ENCODE peak calls at places on chromosomes 6 and 20, in four cellular contexts. O is uterus, B is upper lobe of left lung, V is esophagus muscularis mucosa. U is an unnamed sample.

GRCh38 chr6:44177691-44178423 is 19.2 kb downstream of the CAPN11 start:
- DNase-seq in V (no peak), O (peak), B (peak), U (peak)

GRCh38 chr6:89042664-89043063 is 37.9 kb upstream of the PNRC1 start:
- DNase-seq in V (no peak), B (no peak), O (no peak), U (no peak)

GRCh38 chr20:642398-643174 is 10.4 kb downstream of the SRXN1 start:
- DNase-seq in O (no peak), B (no peak), V (no peak), U (no peak)

GRCh38 chr6:5287205-5287965 is 26.1 kb downstream of the FARS2 start:
- DNase-seq in O (no peak), V (no peak), B (no peak), U (no peak)

GRCh38 chr6:1481326-1481725 is 92.0 kb downstream of the FOXF2 start:
- DNase-seq in B (no peak), V (no peak), O (no peak), U (no peak)

GRCh38 chr20:37919389-37920040 is 16.6 kb downstream of the VSTM2L start:
- DNase-seq in V (no peak), O (no peak), B (no peak), U (no peak)

GRCh38 chr20:49928411-49929141 is 7.6 kb upstream of the RNF114 start:
- DNase-seq in B (peak), O (peak), V (peak), U (peak)

GRCh38 chr20:43507150-43508080 is at the start of gene L3MBTL1:
- DNase-seq in O (no peak), V (no peak), B (peak), U (peak)

GRCh38 chr6:128963561-128963960 is 80.6 kb downstream of the LAMA2 start:
- DNase-seq in V (no peak), B (no peak), O (no peak), U (no peak)

GRCh38 chr6:129981598-129981997 is 36.8 kb upstream of the L3MBTL3 start:
- DNase-seq in V (no peak), O (no peak), B (no peak), U (no peak)

GRCh38 chr6:10521104-10521808 is at the start of gene GCNT2:
- DNase-seq in B (peak), O (no peak), V (no peak), U (no peak)

GRCh38 chr6:14458669-14459266 is 341.2 kb downstream of the CD83 start:
- DNase-seq in O (no peak), B (no peak), V (no peak), U (no peak)

GRCh38 chr6:41536884-41537347 is 9.3 kb upstream of the FOXP4 start:
- DNase-seq in B (peak), O (no peak), V (no peak), U (no peak)

GRCh38 chr20:12262747-12263146 is 345.1 kb downstream of the BTBD3 start:
- DNase-seq in B (no peak), V (no peak), O (no peak), U (no peak)

GRCh38 chr20:3732327-3733118 is at the start of gene HSPA12B:
- DNase-seq in V (no peak), B (no peak), O (peak), U (no peak)

GRCh38 chr20:3735768-3736167 is 3.3 kb downstream of the HSPA12B start:
- DNase-seq in B (no peak), O (no peak), V (no peak), U (no peak)

GRCh38 chr20:3734111-3734843 is 1.8 kb downstream of the HSPA12B start:
- DNase-seq in O (peak), B (peak), V (no peak), U (no peak)

GRCh38 chr20:3731944-3732326 is 550 bp upstream of the HSPA12B start:
- DNase-seq in B (no peak), O (peak), V (no peak), U (peak)

DNA sequence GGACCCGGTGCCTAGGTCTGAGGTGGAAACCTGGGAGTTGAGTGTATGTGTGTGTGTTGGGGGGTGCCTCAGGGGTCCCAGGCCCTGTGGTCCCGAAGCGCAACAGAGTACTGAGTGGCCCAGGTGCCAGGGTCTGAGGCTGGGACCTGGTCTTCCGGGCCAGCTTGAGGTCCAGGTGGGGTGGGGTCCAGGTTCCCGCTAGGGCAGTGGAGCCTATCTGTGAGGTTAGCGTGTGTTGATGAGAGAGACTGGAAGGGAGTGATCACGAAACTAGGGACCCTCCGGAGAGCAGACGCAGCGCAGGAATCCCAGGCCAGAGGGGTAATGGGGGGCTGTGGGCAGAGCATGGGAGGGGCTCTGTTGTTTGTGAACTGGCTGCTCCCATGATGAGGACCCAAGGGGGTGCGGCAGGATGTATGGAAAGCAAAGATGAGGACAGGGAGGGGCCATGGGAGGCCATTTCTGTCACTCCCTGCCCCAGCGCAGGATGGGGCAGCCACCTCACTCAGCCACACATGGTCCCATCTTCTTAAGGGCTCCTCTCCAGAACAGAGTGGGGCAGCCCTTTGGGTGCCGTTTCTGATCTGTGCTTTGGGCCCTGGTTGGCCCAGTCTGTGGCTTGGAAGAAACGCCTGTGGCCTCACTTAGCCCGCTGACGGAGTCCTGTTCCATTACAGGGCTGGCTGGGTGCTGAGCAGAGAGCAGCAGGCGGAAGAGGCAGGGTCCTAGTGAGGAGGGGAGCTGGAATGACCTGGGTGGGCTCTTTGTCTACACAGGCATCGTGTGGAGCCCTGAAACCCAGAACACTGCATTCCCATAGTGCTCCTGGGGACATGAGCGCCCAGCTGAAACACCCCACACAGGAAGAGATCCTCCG is 872 bp downstream of the HSPA12B start:
- DNase-seq in B (no peak), V (no peak), O (no peak), U (peak)
- H3K4me3 ChIP-seq in B (peak), V (peak), O (peak), U (peak)

GRCh38 chr6:167547328-167547692 is 222.4 kb downstream of the TTLL2 start:
- DNase-seq in O (no peak), V (no peak), B (no peak), U (no peak)
- H3K27ac ChIP-seq in O (no peak), V (no peak), B (no peak), U (no peak)

DNA sequence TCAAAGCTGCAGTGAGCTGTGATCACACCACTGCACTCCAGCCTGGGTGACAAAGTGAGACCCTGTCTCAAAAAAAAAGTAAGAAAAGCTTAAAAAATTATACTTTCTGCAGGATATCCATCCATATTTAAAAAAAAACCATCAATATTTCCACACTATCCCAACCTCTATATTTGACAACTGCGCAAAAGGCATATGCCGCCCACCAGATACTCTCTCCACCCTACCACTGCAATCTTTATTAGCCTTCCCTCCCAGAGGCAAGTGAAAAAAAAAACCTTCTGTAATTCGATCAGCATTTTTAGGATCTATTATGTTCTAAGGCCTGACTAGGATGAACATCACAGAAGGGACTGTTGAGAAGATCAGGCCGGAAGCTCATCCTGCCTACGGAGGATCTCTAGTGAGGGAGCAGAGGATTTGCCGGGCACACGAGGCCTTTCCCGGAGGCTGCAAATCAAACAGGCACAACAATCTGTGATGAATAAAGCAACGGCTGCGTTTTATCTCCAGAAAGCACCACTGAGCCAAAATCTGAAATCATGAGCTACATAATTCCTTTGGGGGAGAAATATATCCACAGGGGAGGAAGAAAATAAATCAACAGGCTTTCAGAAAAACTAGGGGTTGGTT is 65.9 kb downstream of the GFOD1 start:
- DNase-seq in V (no peak), O (no peak), B (no peak), U (no peak)
- H3K4me3 ChIP-seq in V (no peak), O (no peak), B (no peak), U (no peak)

DNA sequence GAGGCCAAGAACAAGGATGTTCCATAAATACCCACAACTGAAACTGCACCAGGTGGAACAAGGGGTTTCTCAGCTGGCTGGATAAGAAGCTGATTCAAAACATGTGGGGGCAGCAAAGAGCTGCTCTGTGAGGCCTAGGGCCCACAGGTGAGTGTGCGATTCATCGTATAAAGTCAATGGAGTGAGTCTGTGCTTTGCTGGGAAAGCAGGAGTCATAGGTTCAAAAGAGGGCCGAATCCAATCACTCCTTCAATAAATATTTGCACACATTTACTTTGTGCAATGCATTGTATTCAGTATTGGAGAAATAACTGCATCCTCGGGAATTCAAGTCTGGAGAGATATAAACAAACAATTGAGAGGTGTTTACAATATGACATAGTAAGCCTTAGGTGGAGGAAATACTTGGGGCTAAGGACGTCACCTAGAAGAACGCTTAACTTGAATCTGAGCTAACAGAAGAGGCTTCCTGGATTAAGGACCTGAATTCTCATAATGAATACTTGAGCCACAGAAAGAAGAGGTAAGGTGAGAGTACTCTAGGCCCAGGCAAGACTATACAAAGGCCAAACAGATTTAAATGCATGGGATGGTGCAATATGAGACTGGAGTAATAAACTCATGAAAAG is 83.7 kb upstream of the TMEM30A start:
- DNase-seq in O (no peak), V (no peak), B (peak), U (no peak)
- H3K27ac ChIP-seq in O (no peak), V (peak), B (peak), U (peak)

DNA sequence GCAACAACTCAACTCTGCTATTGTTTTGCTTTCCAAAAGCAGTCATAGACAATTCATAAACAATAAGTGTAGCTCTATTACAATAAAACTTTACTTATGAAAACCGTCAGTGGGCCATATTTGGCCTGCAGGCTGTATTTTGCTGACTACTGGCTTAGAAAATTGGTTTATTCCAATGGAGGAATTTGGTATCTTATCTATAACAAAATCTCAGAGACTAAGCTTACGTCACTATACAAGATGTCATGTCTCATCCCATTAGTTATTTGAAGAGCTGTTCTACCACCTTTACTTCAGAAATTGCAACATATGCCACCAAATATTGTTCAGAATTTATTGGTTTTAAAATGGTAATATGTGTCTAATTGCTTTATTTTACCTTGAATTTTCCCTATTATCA is 436.9 kb downstream of the HTR1B start:
- DNase-seq in V (no peak), B (no peak), O (no peak), U (no peak)
- H3K4me3 ChIP-seq in V (no peak), B (no peak), O (no peak), U (no peak)

U was measured in psoas muscle.